ENCODE peak calls at places on chromosomes 4 and X, in ten cellular contexts. I is CD4-positive, alpha-beta T cell; W is transverse colon; H is RKO; G is lung microvascular endothelial cell; N is HEK293T; A is NCI-H510A treated with DMSO at 0.1 percent for 48 hours; O is thoracic aorta; J is trophoblast cell; Z is NCI-H2171 treated with DMSO at 0.1 percent for 48 hours. C is an unnamed sample.

GRCh38 chr4:45741897-45742296 is 382.0 kb downstream of the GABRG1 start:
- DNase-seq in I (no peak), A (no peak), N (no peak), J (no peak), O (no peak), H (peak), W (no peak), Z (no peak), G (no peak), C (no peak)

GRCh38 chr4:185576918-185577591 is 41.7 kb upstream of the PDLIM3 start:
- DNase-seq in W (no peak), J (no peak), N (no peak), A (no peak), I (no peak), O (no peak), G (no peak), H (no peak), Z (no peak), C (peak)

GRCh38 chr4:100289980-100290379 is 99.7 kb upstream of the DDIT4L start:
- DNase-seq in A (no peak), J (no peak), W (no peak), H (no peak), G (peak), N (no peak), O (no peak), I (no peak), Z (no peak), C (no peak)

GRCh38 chrX:67734111-67734753 is 190.4 kb downstream of the AR start:
- DNase-seq in G (peak), A (no peak), J (no peak), W (no peak), H (no peak), O (no peak), Z (no peak), I (no peak), N (no peak), C (no peak)

GRCh38 chr4:180675368-180675675 is 1567.9 kb upstream of the TENM3 start:
- DNase-seq in G (no peak), W (no peak), N (no peak), O (no peak), I (no peak), Z (no peak), A (no peak), H (no peak), J (no peak), C (no peak)

GRCh38 chr4:52035190-52035589 is 2.9 kb downstream of the SGCB start:
- DNase-seq in J (no peak), Z (no peak), H (no peak), O (no peak), W (no peak), I (no peak), A (no peak), G (no peak), N (no peak), C (no peak)

GRCh38 chr4:82780398-82781231 is 18.0 kb downstream of the SCD5 start:
- DNase-seq in G (peak), I (no peak), A (peak), J (no peak), W (peak), N (peak), H (no peak), Z (peak), O (no peak), C (peak)

GRCh38 chr4:17577660-17578481 is 873 bp downstream of the LAP3 start:
- DNase-seq in I (no peak), A (peak), O (peak), W (peak), Z (no peak), N (peak), H (peak), G (peak), J (peak), C (peak)

GRCh38 chr4:17613761-17614415 is 553 bp upstream of the MED28 start:
- DNase-seq in Z (peak), N (peak), J (peak), G (peak), W (no peak), A (no peak), H (peak), I (peak), O (no peak), C (peak)

GRCh38 chr4:116358633-116359222 is 726.6 kb downstream of the TRAM1L1 start:
- DNase-seq in G (peak), N (peak), W (peak), J (peak), I (no peak), H (no peak), Z (peak), A (peak), O (no peak), C (peak)

GRCh38 chr4:128502818-128503527 is 215.4 kb upstream of the PGRMC2 start:
- DNase-seq in I (no peak), G (peak), Z (no peak), O (no peak), H (no peak), N (no peak), A (no peak), W (no peak), J (no peak), C (no peak)

GRCh38 chr4:2795558-2796260 is 2.8 kb downstream of the SH3BP2 start:
- DNase-seq in H (no peak), W (peak), G (peak), A (no peak), N (no peak), J (no peak), I (no peak), O (no peak), Z (no peak), C (peak)

GRCh38 chr4:7347981-7348380 is 86.7 kb downstream of the PSAPL1 start:
- DNase-seq in O (no peak), H (peak), G (no peak), N (no peak), J (no peak), A (no peak), I (no peak), W (no peak), Z (no peak), C (no peak)

GRCh38 chr4:118352843-118353373 is at the start of gene PRSS12:
- DNase-seq in Z (no peak), G (peak), A (peak), N (peak), I (peak), O (no peak), W (peak), J (peak), H (peak), C (peak)

GRCh38 chr4:6123116-6123515 is 77.2 kb downstream of the JAKMIP1 start:
- DNase-seq in Z (no peak), N (no peak), J (no peak), W (no peak), I (no peak), A (no peak), O (no peak), G (no peak), H (no peak), C (no peak)

GRCh38 chrX:32998776-32999175 is 212.6 kb downstream of the DMD start:
- DNase-seq in Z (no peak), A (no peak), G (no peak), O (no peak), W (no peak), J (no peak), H (no peak), I (no peak), N (no peak), C (no peak)

GRCh38 chr4:81631958-81632439 is 160.3 kb upstream of the RASGEF1B start:
- DNase-seq in W (no peak), G (no peak), O (no peak), I (no peak), Z (peak), N (peak), J (peak), H (peak), A (peak), C (no peak)

GRCh38 chrX:76029385-76029784 is 143.5 kb upstream of the PBDC1 start:
- DNase-seq in I (no peak), G (no peak), Z (no peak), H (no peak), W (no peak), J (no peak), O (no peak), N (no peak), A (no peak), C (peak)

GRCh38 chrX:106932492-106932923 is 12.3 kb downstream of the CLDN2 start:
- DNase-seq in N (no peak), A (no peak), J (peak), W (no peak), Z (no peak), H (no peak), G (no peak), I (no peak), O (no peak), C (no peak)